ENCODE peak calls at places on chromosome 9, in four cellular contexts. One of them, this sample, is unnamed. For H3K4me1 and H3K9me3, the result is how much of the 10 kb centered on the place peaks cover.

GRCh38 chr9:93601063-93601462 is 24.7 kb downstream of the PHF2 start:
- DNase-seq in Caco-2: no peak
- DNase-seq in A549: no peak
- DNase-seq in thoracic aorta: no peak
- DNase-seq in this sample: no peak

GRCh38 chr9:75788006-75788634 is 102.4 kb upstream of the PCSK5 start:
- DNase-seq in Caco-2: no peak
- DNase-seq in A549: no peak
- DNase-seq in thoracic aorta: no peak
- DNase-seq in this sample: no peak

GRCh38 chr9:130352081-130352480 is 86.5 kb downstream of the HMCN2 start:
- DNase-seq in Caco-2: no peak
- DNase-seq in A549: no peak
- DNase-seq in thoracic aorta: no peak
- DNase-seq in this sample: no peak

GRCh38 chr9:38689678-38690077 is 30.3 kb downstream of the FAM240B start:
- DNase-seq in Caco-2: no peak
- DNase-seq in A549: peak
- DNase-seq in thoracic aorta: no peak
- DNase-seq in this sample: peak

GRCh38 chr9:76297721-76298239 is 96.4 kb downstream of the RFK start:
- DNase-seq in Caco-2: no peak
- DNase-seq in A549: no peak
- DNase-seq in thoracic aorta: no peak
- DNase-seq in this sample: no peak

GRCh38 chr9:79633558-79633957 is 61.8 kb downstream of the TLE4 start:
- DNase-seq in Caco-2: no peak
- DNase-seq in A549: no peak
- DNase-seq in thoracic aorta: no peak
- DNase-seq in this sample: no peak

GRCh38 chr9:135505406-135506187 is 5.1 kb downstream of the MRPS2 start:
- DNase-seq in Caco-2: no peak
- DNase-seq in A549: no peak
- DNase-seq in thoracic aorta: no peak
- DNase-seq in this sample: no peak

GRCh38 chr9:96141666-96142065 is 160.3 kb downstream of the HSD17B3 start:
- DNase-seq in Caco-2: no peak
- DNase-seq in A549: no peak
- DNase-seq in thoracic aorta: no peak
- DNase-seq in this sample: no peak

GRCh38 chr9:33718987-33719386 is 76.4 kb upstream of the PRSS3 start:
- DNase-seq in Caco-2: no peak
- DNase-seq in A549: no peak
- DNase-seq in thoracic aorta: no peak
- DNase-seq in this sample: no peak

DNA sequence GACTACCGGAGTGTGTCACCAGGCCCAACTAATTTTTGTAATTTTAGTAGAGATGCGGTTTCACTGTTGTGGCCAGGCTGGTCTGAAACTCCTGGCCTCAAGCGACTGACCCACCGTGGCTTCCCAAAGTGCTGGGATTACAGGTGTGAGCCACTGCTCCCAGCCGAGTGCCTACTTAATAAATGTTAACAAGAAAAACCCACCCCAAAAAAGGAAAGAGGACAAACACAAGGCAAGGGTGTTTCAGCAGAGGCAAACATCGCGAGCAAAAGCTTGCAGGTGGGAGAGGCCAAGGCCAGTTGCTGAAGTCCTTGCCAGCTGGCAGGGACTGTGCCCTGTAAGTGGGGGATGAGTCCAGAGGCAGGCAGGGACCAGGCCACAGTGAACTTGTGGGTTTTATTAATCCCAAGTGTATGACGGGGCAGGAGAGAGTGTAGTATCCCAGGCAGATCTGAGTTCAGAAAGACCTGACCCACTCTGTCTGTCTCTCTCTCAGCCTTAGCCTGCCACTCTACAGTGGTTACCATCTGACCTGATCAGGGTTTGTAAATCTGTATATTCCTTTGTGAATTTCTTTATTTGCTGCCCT is 6.4 kb upstream of the FPGS start:
- DNase-seq in Caco-2: no peak
- DNase-seq in A549: no peak
- DNase-seq in thoracic aorta: no peak
- DNase-seq in this sample: no peak
- H3K4me1 ChIP-seq in Caco-2: under half
- H3K4me1 ChIP-seq in A549: under half
- H3K4me1 ChIP-seq in thoracic aorta: under half
- H3K4me1 ChIP-seq in this sample: under half

GRCh38 chr9:2164268-2164667 is 149.1 kb downstream of the SMARCA2 start:
- DNase-seq in Caco-2: no peak
- DNase-seq in A549: no peak
- DNase-seq in thoracic aorta: no peak
- DNase-seq in this sample: no peak
- H3K4me3 ChIP-seq in Caco-2: no peak
- H3K4me3 ChIP-seq in A549: no peak
- H3K4me3 ChIP-seq in thoracic aorta: no peak
- H3K4me3 ChIP-seq in this sample: no peak

GRCh38 chr9:113057193-113057592 is 669 bp upstream of the ZFP37 start:
- DNase-seq in Caco-2: no peak
- DNase-seq in A549: peak
- DNase-seq in thoracic aorta: no peak
- DNase-seq in this sample: no peak

GRCh38 chr9:113056191-113057106 is at the start of gene ZFP37:
- DNase-seq in Caco-2: no peak
- DNase-seq in A549: peak
- DNase-seq in thoracic aorta: peak
- DNase-seq in this sample: no peak
- H3K9me3 ChIP-seq in Caco-2: under half
- H3K9me3 ChIP-seq in A549: half or more
- H3K9me3 ChIP-seq in thoracic aorta: under half
- H3K9me3 ChIP-seq in this sample: under half

GRCh38 chr9:121638399-121638798 is 13.0 kb upstream of the DAB2IP start:
- DNase-seq in Caco-2: no peak
- DNase-seq in A549: no peak
- DNase-seq in thoracic aorta: no peak
- DNase-seq in this sample: no peak
- H3K4me1 ChIP-seq in Caco-2: under half
- H3K4me1 ChIP-seq in A549: under half
- H3K4me1 ChIP-seq in thoracic aorta: under half
- H3K4me1 ChIP-seq in this sample: under half

DNA sequence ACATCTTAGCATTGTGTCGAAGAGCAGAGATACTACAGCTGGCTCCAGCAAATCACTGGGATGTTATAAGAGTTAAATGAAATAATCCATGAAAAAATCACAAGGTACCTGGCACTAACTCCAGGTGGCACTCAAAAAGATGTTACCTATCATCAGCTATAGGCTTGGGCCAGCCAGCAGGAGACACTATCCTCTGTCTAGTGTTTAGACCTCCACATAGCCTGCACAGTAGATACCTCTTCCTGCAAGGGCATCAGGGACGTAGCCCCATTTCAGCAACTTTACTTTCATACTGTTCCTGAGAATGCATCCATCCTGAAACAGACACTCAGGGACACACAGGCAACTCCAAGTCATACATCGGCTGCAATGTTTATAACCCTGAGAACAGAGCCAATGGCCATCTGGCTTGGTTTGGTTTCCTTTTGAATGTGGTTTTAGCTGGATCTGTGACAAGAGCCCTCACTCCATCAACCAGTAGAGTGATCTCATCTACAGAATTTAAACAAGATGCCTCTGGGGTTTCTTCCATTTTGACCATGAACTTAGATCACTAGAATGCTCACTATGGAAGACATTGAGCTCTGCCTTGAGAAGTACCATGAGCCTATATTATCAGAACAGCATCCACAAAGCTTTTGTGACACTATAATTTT is 69.9 kb downstream of the TLE1 start:
- DNase-seq in Caco-2: no peak
- DNase-seq in A549: no peak
- DNase-seq in thoracic aorta: no peak
- DNase-seq in this sample: no peak
- H3K4me3 ChIP-seq in Caco-2: no peak
- H3K4me3 ChIP-seq in A549: no peak
- H3K4me3 ChIP-seq in thoracic aorta: no peak
- H3K4me3 ChIP-seq in this sample: no peak

This sample was measured in HAP-1.